ENCODE peak calls at places on chromosomes 6 and 20, in four cellular contexts. L is Panc1, J is substantia nigra, E is neural progenitor cell. M is an unnamed sample.

GRCh38 chr20:59151820-59152219 is 11.8 kb upstream of the ZNF831 start:
- DNase-seq in E (no peak), J (no peak), L (no peak), M (no peak)

GRCh38 chr6:148989585-148989984 is 242.8 kb downstream of the UST start:
- DNase-seq in J (no peak), L (no peak), E (no peak), M (no peak)

GRCh38 chr20:62644802-62645496 is 2.6 kb downstream of the SLCO4A1 start:
- DNase-seq in L (no peak), E (no peak), J (no peak), M (no peak)

GRCh38 chr6:30319146-30319835 is 7.4 kb upstream of the TRIM39 start:
- DNase-seq in E (no peak), J (no peak), L (no peak), M (no peak)

GRCh38 chr6:2749972-2750600 is 636 bp downstream of the MYLK4 start:
- DNase-seq in J (peak), L (no peak), E (peak), M (peak)

GRCh38 chr20:58352454-58352853 is 36.6 kb upstream of the VAPB start:
- DNase-seq in E (no peak), L (no peak), J (no peak), M (no peak)

GRCh38 chr6:73079611-73079955 is 145.7 kb downstream of the KHDC1L start:
- DNase-seq in E (no peak), J (no peak), L (peak), M (no peak)

GRCh38 chr6:168196881-168197635 is 118.0 kb upstream of the FRMD1 start:
- DNase-seq in L (no peak), J (no peak), E (no peak), M (no peak)

GRCh38 chr20:23875606-23876237 is 3.8 kb downstream of the CST5 start:
- DNase-seq in L (no peak), J (no peak), E (no peak), M (peak)

GRCh38 chr6:81623106-81623834 is 129.2 kb downstream of the TENT5A start:
- DNase-seq in E (no peak), L (no peak), J (no peak), M (no peak)

GRCh38 chr6:166713608-166714510 is 86.8 kb upstream of the RPS6KA2 start:
- DNase-seq in J (no peak), L (no peak), E (no peak), M (no peak)

GRCh38 chr20:48639899-48640298 is 187.9 kb downstream of the PREX1 start:
- DNase-seq in J (no peak), L (no peak), E (no peak), M (no peak)

GRCh38 chr6:132830236-132830799 is 15.9 kb downstream of the RPS12 start:
- DNase-seq in E (peak), L (no peak), J (no peak), M (peak)

GRCh38 chr6:74277749-74278148 is 581.7 kb downstream of the CD109 start:
- DNase-seq in J (no peak), E (no peak), L (no peak), M (peak)

GRCh38 chr20:46406986-46407670 is 713 bp upstream of the ELMO2 start:
- DNase-seq in J (peak), E (peak), L (no peak), M (peak)

GRCh38 chr6:36862164-36862847 is 12.3 kb downstream of the PPIL1 start:
- DNase-seq in E (no peak), J (no peak), L (no peak), M (no peak)

GRCh38 chr6:156720739-156721714 is 56.2 kb upstream of the ARID1B start:
- DNase-seq in J (no peak), E (peak), L (no peak), M (peak)

GRCh38 chr6:147081210-147081609 is 123.0 kb upstream of the STXBP5 start:
- DNase-seq in L (no peak), J (no peak), E (no peak), M (no peak)

GRCh38 chr6:88238065-88238464 is 71.9 kb upstream of the CNR1 start:
- DNase-seq in L (peak), J (no peak), E (peak), M (peak)

GRCh38 chr20:16393297-16393696 is 180.0 kb downstream of the KIF16B start:
- DNase-seq in L (no peak), J (no peak), E (no peak), M (no peak)

GRCh38 chr20:48463096-48463710 is 364.6 kb downstream of the PREX1 start:
- DNase-seq in L (no peak), E (no peak), J (no peak), M (no peak)

GRCh38 chr6:125787791-125788190 is 3.0 kb upstream of the NCOA7 start:
- DNase-seq in J (no peak), E (no peak), L (no peak), M (peak)

GRCh38 chr20:46575794-46576495 is 25.5 kb upstream of the OCSTAMP start:
- DNase-seq in E (no peak), J (no peak), L (no peak), M (no peak)

GRCh38 chr6:36668601-36669390 is 9.7 kb upstream of the CDKN1A start:
- DNase-seq in L (no peak), E (no peak), J (no peak), M (no peak)

GRCh38 chr20:58545565-58546195 is 30.5 kb upstream of the APCDD1L start:
- DNase-seq in J (no peak), L (no peak), E (no peak), M (no peak)

GRCh38 chr6:147711511-147711910 is 203.0 kb downstream of the SAMD5 start:
- DNase-seq in L (no peak), J (no peak), E (no peak), M (peak)

GRCh38 chr6:84773133-84773430 is 8.7 kb upstream of the TBX18 start:
- DNase-seq in L (no peak), J (no peak), E (peak), M (peak)

GRCh38 chr6:7463785-7464184 is 74.2 kb downstream of the RIOK1 start:
- DNase-seq in J (no peak), E (peak), L (no peak), M (peak)

GRCh38 chr6:158020811-158021210 is 39.1 kb downstream of the SYNJ2 start:
- DNase-seq in J (no peak), E (no peak), L (no peak), M (no peak)

GRCh38 chr6:73323323-73323722 is 30.8 kb downstream of the DPPA5 start:
- DNase-seq in E (peak), L (no peak), J (no peak), M (no peak)

GRCh38 chr20:44355503-44356352 is at the start of gene HNF4A:
- DNase-seq in L (no peak), E (no peak), J (no peak), M (no peak)

GRCh38 chr6:11812951-11813350 is 34.3 kb upstream of the ADTRP start:
- DNase-seq in J (no peak), E (no peak), L (no peak), M (no peak)